ENCODE peak calls at places on chromosomes 13 and 19, in nine cellular contexts. W, K, I, N, L, J, D, B and G are unnamed samples.

GRCh38 chr19:48006762-48007161 is 12.3 kb downstream of the ELSPBP1 start:
- DNase-seq in W (peak; percentile 31), K (no peak), I (no peak), N (peak; percentile 8), L (no peak), J (no peak), D (no peak), B (no peak), G (peak; percentile 7)

GRCh38 chr13:21710163-21710562 is 39.3 kb downstream of the FGF9 start:
- DNase-seq in W (no peak), K (no peak), I (no peak), N (no peak), L (no peak), J (no peak), D (no peak), B (peak; percentile 51), G (no peak)

GRCh38 chr19:49064029-49064629 is 489 bp downstream of the NTF4 start:
- DNase-seq in W (no peak), K (no peak), I (no peak), N (no peak), L (no peak), J (no peak), D (no peak), B (no peak), G (no peak)

GRCh38 chr13:102405499-102406079 is 3.7 kb upstream of the FGF14 start:
- DNase-seq in W (peak; percentile 40), K (no peak), I (no peak), N (peak; percentile 24), L (peak; percentile 51), J (no peak), D (no peak), B (no peak), G (no peak)

GRCh38 chr19:376111-376470 is 31.5 kb upstream of the MIER2 start:
- DNase-seq in W (no peak), K (no peak), I (no peak), N (no peak), L (no peak), J (no peak), D (no peak), B (peak; percentile 37), G (no peak)

GRCh38 chr13:44368062-44368591 is 5.5 kb upstream of the SERP2 start:
- DNase-seq in W (no peak), K (no peak), I (no peak), N (no peak), L (no peak), J (no peak), D (no peak), B (no peak), G (no peak)

GRCh38 chr19:5623397-5624153 is 692 bp downstream of the SAFB start:
- DNase-seq in W (peak; percentile 32), K (peak; percentile 20), I (no peak), N (no peak), L (no peak), J (peak; percentile 39), D (peak; percentile 35), B (no peak), G (peak; percentile 13)

GRCh38 chr19:10831980-10832658 is 3.9 kb downstream of the TMED1 start:
- DNase-seq in W (no peak), K (no peak), I (no peak), N (no peak), L (no peak), J (no peak), D (no peak), B (no peak), G (no peak)

GRCh38 chr13:101262306-101262705 is 154.0 kb downstream of the NALCN start:
- DNase-seq in W (no peak), K (no peak), I (no peak), N (no peak), L (no peak), J (no peak), D (no peak), B (no peak), G (no peak)

GRCh38 chr13:50969691-50970090 is 60.1 kb downstream of the RNASEH2B start:
- DNase-seq in W (peak; percentile 7), K (no peak), I (no peak), N (peak; percentile 31), L (no peak), J (no peak), D (no peak), B (no peak), G (no peak)

GRCh38 chr19:7482584-7483439 is 6.0 kb downstream of the PEX11G start:
- DNase-seq in W (peak; percentile 32), K (no peak), I (no peak), N (no peak), L (no peak), J (peak; percentile 49), D (no peak), B (no peak), G (no peak)

GRCh38 chr19:2774083-2774679 is 8.9 kb downstream of the SGTA start:
- DNase-seq in W (no peak), K (no peak), I (no peak), N (no peak), L (no peak), J (no peak), D (no peak), B (no peak), G (peak; percentile 63)

GRCh38 chr19:57587529-57587928 is 3.6 kb downstream of the ZIK1 start:
- DNase-seq in W (no peak), K (no peak), I (no peak), N (no peak), L (no peak), J (no peak), D (no peak), B (peak; percentile 49), G (no peak)

GRCh38 chr19:1941146-1942077 is at the start of gene CSNK1G2:
- DNase-seq in W (no peak), K (peak; percentile 43), I (no peak), N (peak; percentile 19), L (no peak), J (peak; percentile 39), D (no peak), B (no peak), G (no peak)

GRCh38 chr19:1651548-1652394 is 644 bp downstream of the TCF3 start:
- DNase-seq in W (peak; percentile 43), K (peak; percentile 39), I (no peak), N (peak; percentile 59), L (peak; percentile 42), J (peak; percentile 54), D (peak; percentile 50), B (no peak), G (peak; percentile 59)

GRCh38 chr13:110572778-110573118 is 11.2 kb upstream of the RAB20 start:
- DNase-seq in W (no peak), K (no peak), I (no peak), N (no peak), L (no peak), J (no peak), D (no peak), B (no peak), G (no peak)

GRCh38 chr13:49421391-49421790 is 22.5 kb downstream of the CAB39L start:
- DNase-seq in W (peak; percentile 35), K (no peak), I (no peak), N (peak; percentile 14), L (no peak), J (no peak), D (no peak), B (no peak), G (peak; percentile 83)

GRCh38 chr13:114324334-114324733 is 10.0 kb downstream of the CHAMP1 start:
- DNase-seq in W (no peak), K (no peak), I (no peak), N (no peak), L (no peak), J (no peak), D (no peak), B (no peak), G (no peak)

GRCh38 chr19:56245062-56245740 is 27.3 kb upstream of the EDDM13 start:
- DNase-seq in W (no peak), K (no peak), I (no peak), N (no peak), L (no peak), J (no peak), D (no peak), B (no peak), G (no peak)

DNA sequence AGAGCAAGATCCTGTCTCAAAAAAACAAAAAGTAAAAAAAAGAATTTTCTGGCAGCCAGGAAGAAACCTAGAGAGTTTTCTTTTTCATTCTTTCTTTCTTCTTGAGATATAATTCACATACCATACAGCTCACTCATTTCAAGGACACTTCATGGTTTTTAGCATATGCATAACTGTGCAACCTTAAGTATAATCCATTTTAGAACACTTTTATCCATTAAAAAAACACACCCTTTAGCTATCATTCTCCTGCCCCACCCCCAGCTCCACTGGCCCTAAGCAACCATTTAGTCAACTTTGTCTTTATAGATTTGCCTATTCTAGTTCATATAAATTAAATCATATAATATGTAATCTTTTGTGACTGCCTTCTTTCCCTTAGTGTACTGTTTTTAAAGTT is 8.1 kb upstream of the IPO5 start:
- DNase-seq in W (no peak), K (no peak), I (no peak), N (no peak), L (no peak), J (no peak), D (no peak), B (peak; percentile 56), G (no peak)
- H3K27ac ChIP-seq in W (no peak overlapping the region), K (no peak overlapping the region), I (no peak overlapping the region), N (no peak overlapping the region), L (no peak overlapping the region), J (no peak overlapping the region), D (no peak overlapping the region), B (peak overlapping the region; percentile 42), G (no peak overlapping the region)

DNA sequence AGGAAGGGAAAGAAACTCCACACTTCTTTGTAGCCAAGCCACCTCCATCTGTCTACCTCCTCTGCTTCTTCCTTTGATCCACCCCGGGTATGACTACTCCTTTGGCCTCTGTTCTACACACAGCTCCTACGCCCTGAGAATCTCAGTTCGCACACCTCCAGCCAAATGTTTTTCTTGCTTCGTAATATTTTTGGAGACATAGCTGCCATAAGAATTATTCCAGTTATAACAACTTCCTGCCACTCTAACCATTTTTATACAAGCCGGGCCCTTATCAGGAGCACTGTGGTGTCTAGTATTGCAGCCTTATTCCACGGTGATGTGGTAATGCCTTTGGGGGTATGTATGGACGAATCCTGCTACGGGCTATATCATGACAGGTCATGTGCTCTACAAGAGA is 126.7 kb downstream of the STARD13 start:
- DNase-seq in W (no peak), K (no peak), I (no peak), N (no peak), L (no peak), J (no peak), D (no peak), B (no peak), G (no peak)
- H3K27ac ChIP-seq in W (no peak overlapping the region), K (no peak overlapping the region), I (peak overlapping the region; percentile 14), N (no peak overlapping the region), L (no peak overlapping the region), J (no peak overlapping the region), D (no peak overlapping the region), B (no peak overlapping the region), G (no peak overlapping the region)

GRCh38 chr19:17654993-17655392 is 33.2 kb downstream of the UNC13A start:
- DNase-seq in W (no peak), K (no peak), I (no peak), N (peak; percentile 20), L (no peak), J (no peak), D (no peak), B (no peak), G (peak; percentile 52)
- H3K27ac ChIP-seq in W (no peak overlapping the region), K (no peak overlapping the region), I (no peak overlapping the region), N (no peak overlapping the region), L (no peak overlapping the region), J (no peak overlapping the region), D (no peak overlapping the region), B (no peak overlapping the region), G (no peak overlapping the region)

DNA sequence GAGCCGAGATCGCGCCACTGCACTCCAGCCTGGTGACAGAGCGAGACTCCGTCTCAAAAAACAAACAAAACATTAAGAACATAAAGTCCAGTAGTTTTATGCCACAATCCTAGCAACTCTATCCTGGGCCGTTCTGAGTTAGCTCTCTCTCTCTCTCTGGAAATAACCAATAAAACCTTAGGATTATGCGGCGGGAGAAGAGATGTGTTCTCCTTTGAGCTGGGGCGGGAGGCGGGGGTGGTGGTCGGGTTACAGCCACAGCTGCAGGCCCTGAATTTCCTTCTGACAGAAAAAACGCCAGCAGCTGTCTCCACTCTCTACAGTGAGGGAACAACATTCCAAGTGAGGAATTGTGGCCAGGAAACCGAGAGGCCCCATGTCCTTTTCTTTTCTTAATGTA is 9.0 kb upstream of the PNMA8A start:
- DNase-seq in W (peak; percentile 97), K (peak; percentile 76), I (no peak), N (no peak), L (no peak), J (no peak), D (no peak), B (no peak), G (no peak)
- H3K27ac ChIP-seq in W (peak overlapping the region; percentile 98), K (peak overlapping the region; percentile 90), I (peak overlapping the region; percentile 96), N (no peak overlapping the region), L (no peak overlapping the region), J (peak overlapping the region; percentile 41), D (no peak overlapping the region), B (no peak overlapping the region), G (no peak overlapping the region)